ENCODE peak calls at places on chromosomes 3 and 15, in six cellular contexts. O is RWPE1, L is progenitor cell of endocrine pancreas, R is tibial artery, E is fibroblast of villous mesenchyme, S is lower leg skin. B is an unnamed sample.

GRCh38 chr15:68299436-68299835 is 21.9 kb downstream of the FEM1B start:
- DNase-seq in O (no peak), L (no peak), R (no peak), E (no peak), S (no peak), B (no peak)

GRCh38 chr3:142645236-142645793 is 49.1 kb downstream of the PLS1 start:
- DNase-seq in O (peak), L (no peak), R (no peak), E (no peak), S (no peak), B (no peak)

GRCh38 chr3:110664148-110664547 is 407.5 kb upstream of the NECTIN3 start:
- DNase-seq in O (no peak), L (no peak), R (no peak), E (no peak), S (no peak), B (no peak)

GRCh38 chr3:144018776-144019175 is 47.2 kb downstream of the DIPK2A start:
- DNase-seq in O (no peak), L (no peak), R (no peak), E (peak), S (no peak), B (no peak)

GRCh38 chr3:9947025-9947995 is 4.9 kb downstream of the PRRT3 start:
- DNase-seq in O (peak), L (peak), R (peak), E (peak), S (peak), B (peak)

GRCh38 chr15:81296673-81297072 is 27.3 kb downstream of the STARD5 start:
- DNase-seq in O (no peak), L (no peak), R (peak), E (no peak), S (no peak), B (peak)

GRCh38 chr15:65922621-65923020 is 53.3 kb downstream of the RAB11A start:
- DNase-seq in O (no peak), L (no peak), R (no peak), E (no peak), S (no peak), B (no peak)

GRCh38 chr3:156535162-156535627 is 19.7 kb downstream of the SSR3 start:
- DNase-seq in O (peak), L (no peak), R (peak), E (peak), S (no peak), B (no peak)

GRCh38 chr3:15339786-15340215 is 7.4 kb upstream of the SH3BP5 start:
- DNase-seq in O (peak), L (no peak), R (no peak), E (peak), S (no peak), B (no peak)

GRCh38 chr3:61819861-61820260 is 258.5 kb downstream of the PTPRG start:
- DNase-seq in O (no peak), L (no peak), R (no peak), E (no peak), S (no peak), B (no peak)

GRCh38 chr3:122681294-122682015 is 816 bp downstream of the PARP14 start:
- DNase-seq in O (no peak), L (no peak), R (no peak), E (peak), S (no peak), B (no peak)

GRCh38 chr3:122682016-122682374 is 1.4 kb downstream of the PARP14 start:
- DNase-seq in O (no peak), L (no peak), R (no peak), E (no peak), S (no peak), B (no peak)

GRCh38 chr3:122679467-122680291 is 960 bp upstream of the PARP14 start:
- DNase-seq in O (peak), L (no peak), R (peak), E (peak), S (no peak), B (peak)

GRCh38 chr3:122679085-122679466 is 1.6 kb upstream of the PARP14 start:
- DNase-seq in O (peak), L (peak), R (peak), E (peak), S (peak), B (peak)

GRCh38 chr3:122680381-122681293 is at the start of gene PARP14:
- DNase-seq in O (peak), L (peak), R (peak), E (peak), S (peak), B (peak)
- TF ChIP-seq CTCF in O (no peak), L (peak), R (no peak), E (peak), S (no peak), B (no peak)

GRCh38 chr3:48416091-48416505 is 13.8 kb downstream of the PLXNB1 start:
- DNase-seq in O (no peak), L (no peak), R (no peak), E (no peak), S (no peak), B (no peak)

GRCh38 chr3:48416546-48416945 is 13.3 kb downstream of the PLXNB1 start:
- DNase-seq in O (no peak), L (no peak), R (no peak), E (no peak), S (no peak), B (no peak)

GRCh38 chr3:48413611-48414010 is 16.3 kb downstream of the PLXNB1 start:
- DNase-seq in O (no peak), L (no peak), R (no peak), E (no peak), S (no peak), B (no peak)

GRCh38 chr3:48414376-48415250 is 15.3 kb downstream of the PLXNB1 start:
- DNase-seq in O (no peak), L (no peak), R (no peak), E (no peak), S (no peak), B (no peak)

GRCh38 chr3:48415251-48415953 is 14.5 kb downstream of the PLXNB1 start:
- DNase-seq in O (no peak), L (no peak), R (no peak), E (no peak), S (no peak), B (no peak)
- TF ChIP-seq CTCF in O (no peak), L (peak), R (no peak), E (peak), S (no peak), B (no peak)

GRCh38 chr3:47420511-47421484 is 40.0 kb downstream of the PTPN23 start:
- DNase-seq in O (peak), L (peak), R (peak), E (peak), S (peak), B (peak)

GRCh38 chr3:47418167-47419082 is 37.6 kb downstream of the PTPN23 start:
- DNase-seq in O (no peak), L (no peak), R (no peak), E (no peak), S (no peak), B (no peak)

GRCh38 chr3:47420044-47420430 is 39.2 kb downstream of the PTPN23 start:
- DNase-seq in O (no peak), L (no peak), R (no peak), E (no peak), S (no peak), B (no peak)

GRCh38 chr3:47421741-47422649 is 41.2 kb downstream of the PTPN23 start:
- DNase-seq in O (no peak), L (no peak), R (no peak), E (no peak), S (no peak), B (no peak)

GRCh38 chr3:47419083-47420043 is 38.5 kb downstream of the PTPN23 start:
- DNase-seq in O (no peak), L (no peak), R (no peak), E (no peak), S (no peak), B (no peak)
- TF ChIP-seq CTCF in O (no peak), L (no peak), R (no peak), E (no peak), S (no peak), B (no peak)

DNA sequence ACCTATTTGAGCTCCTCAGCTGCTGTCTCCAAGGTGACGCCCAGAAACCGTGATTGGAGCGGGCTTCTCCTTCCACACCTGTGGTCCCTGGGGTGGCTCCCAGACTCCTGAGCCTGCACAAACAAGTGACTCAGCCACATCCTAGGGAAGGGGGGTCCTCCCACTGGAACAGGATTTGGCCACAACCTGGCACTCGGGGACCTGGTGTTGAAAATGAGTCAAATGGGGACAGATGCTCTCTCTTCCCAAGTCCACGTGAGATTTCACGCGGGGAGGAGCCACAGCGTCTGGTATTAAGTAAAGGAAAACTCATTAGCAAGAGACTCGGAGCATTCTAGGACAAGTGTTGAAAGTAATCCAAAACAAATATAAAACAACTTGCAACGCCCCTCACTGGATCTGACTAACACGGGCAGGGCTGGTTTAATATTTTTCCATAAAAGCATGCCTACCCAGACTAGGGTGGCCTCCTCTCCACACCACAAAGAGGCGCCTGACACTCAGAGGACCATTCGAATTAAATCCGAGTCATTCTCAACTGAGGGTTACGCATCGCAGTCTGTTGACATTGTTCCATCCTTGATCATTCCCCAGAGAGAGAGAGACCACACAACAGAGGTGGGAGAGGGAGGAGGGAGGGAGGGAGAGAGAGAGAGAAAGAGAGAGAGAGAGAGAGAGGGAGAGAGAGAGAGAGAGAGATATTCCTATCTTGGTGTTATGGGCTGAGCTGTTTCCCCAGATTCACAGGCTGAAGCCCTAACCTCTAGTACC is 74.4 kb downstream of the MGLL start:
- DNase-seq in O (peak), L (no peak), R (peak), E (peak), S (peak), B (no peak)
- TF ChIP-seq CTCF in O (peak), L (no peak), R (peak), E (no peak), S (no peak), B (no peak)

GRCh38 chr3:38662544-38662943 is 13.1 kb upstream of the SCN5A start:
- DNase-seq in O (no peak), L (no peak), R (no peak), E (peak), S (no peak), B (no peak)
- TF ChIP-seq CTCF in O (peak), L (peak), R (no peak), E (peak), S (no peak), B (no peak)

GRCh38 chr3:126342991-126343661 is 14.1 kb downstream of the KLF15 start:
- DNase-seq in O (peak), L (no peak), R (peak), E (peak), S (peak), B (no peak)
- TF ChIP-seq CTCF in O (no peak), L (peak), R (no peak), E (no peak), S (no peak), B (no peak)

GRCh38 chr15:52113708-52114107 is 1.1 kb upstream of the BCL2L10 start:
- DNase-seq in O (no peak), L (no peak), R (no peak), E (no peak), S (no peak), B (no peak)

GRCh38 chr15:52114256-52114655 is 1.7 kb upstream of the BCL2L10 start:
- DNase-seq in O (no peak), L (no peak), R (no peak), E (no peak), S (no peak), B (no peak)

GRCh38 chr15:52111517-52112202 is 915 bp downstream of the BCL2L10 start:
- DNase-seq in O (no peak), L (no peak), R (no peak), E (no peak), S (peak), B (no peak)

GRCh38 chr15:52113246-52113645 is 671 bp upstream of the BCL2L10 start:
- DNase-seq in O (no peak), L (no peak), R (no peak), E (no peak), S (no peak), B (no peak)

GRCh38 chr15:52112203-52112750 is 298 bp downstream of the BCL2L10 start:
- DNase-seq in O (no peak), L (no peak), R (no peak), E (no peak), S (peak), B (peak)
- TF ChIP-seq CTCF in O (no peak), L (no peak), R (no peak), E (no peak), S (no peak), B (no peak)

DNA sequence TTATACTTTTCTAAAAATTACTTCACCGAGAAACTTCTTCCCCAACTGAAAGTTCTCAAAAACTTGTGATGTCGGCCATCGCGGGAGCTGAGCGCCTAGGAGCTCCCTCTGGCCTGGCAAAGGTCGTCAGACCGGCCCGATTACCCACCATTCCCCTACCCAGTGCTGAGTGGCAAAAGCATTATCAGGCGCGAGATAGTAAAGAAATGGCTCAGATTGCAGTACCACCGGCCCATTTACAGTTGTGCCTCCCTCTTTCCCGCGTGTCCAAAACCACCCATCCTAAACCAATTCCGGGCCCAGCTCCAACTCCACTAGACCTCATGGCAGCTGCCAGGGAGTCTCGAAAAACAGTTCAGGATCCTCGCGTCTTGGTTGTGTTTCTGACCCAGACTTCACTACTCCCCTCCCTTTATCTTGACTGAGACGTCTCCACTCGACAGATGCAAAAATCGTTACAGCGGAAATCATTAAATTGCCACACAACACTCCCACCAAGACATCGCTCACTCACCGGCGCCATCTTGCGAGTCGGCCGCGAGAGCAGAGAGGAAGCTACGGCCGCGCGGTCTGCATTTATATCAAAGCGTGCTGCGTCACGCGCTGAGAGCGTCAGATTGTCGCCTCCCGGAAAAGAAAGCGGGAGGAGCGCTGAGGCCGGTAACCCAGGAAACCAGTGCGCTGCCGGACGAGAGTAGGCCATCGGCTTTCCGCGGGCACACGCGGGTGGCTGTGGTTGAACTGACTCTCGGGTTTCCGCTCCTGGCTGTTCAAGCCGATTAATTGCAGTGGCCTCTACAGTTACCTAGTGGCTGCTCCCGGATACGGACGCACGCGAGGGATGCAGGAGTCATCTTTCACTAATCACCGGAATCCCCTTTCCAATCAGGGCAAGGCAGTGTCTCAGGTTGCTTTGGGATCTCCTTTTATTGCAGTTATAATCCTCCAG is at the start of gene RPL22L1:
- DNase-seq in O (peak), L (peak), R (peak), E (peak), S (peak), B (peak)
- TF ChIP-seq CTCF in O (no peak), L (peak), R (no peak), E (no peak), S (no peak), B (no peak)

B was measured in endothelial cell.